ENCODE peak calls at places on chromosomes 16 and 17, in four cellular contexts. B is NCI-H1092, E is iris pigment epithelial cell, J is fibroblast of lung. C is an unnamed sample.

GRCh38 chr16:89801800-89802199 is 14.6 kb downstream of the FANCA start:
- DNase-seq in B (no peak), J (no peak), E (peak), C (no peak)

GRCh38 chr16:19114359-19115147 is 789 bp downstream of the ITPRIPL2 start:
- DNase-seq in B (peak), J (peak), E (peak), C (peak)

GRCh38 chr16:84689126-84689525 is 10.7 kb upstream of the USP10 start:
- DNase-seq in E (peak), J (peak), B (no peak), C (peak)

GRCh38 chr17:45077643-45078042 is 16.5 kb downstream of the NMT1 start:
- DNase-seq in E (no peak), B (no peak), J (no peak), C (no peak)

GRCh38 chr17:75477493-75477862 is 21.0 kb downstream of the TMEM94 start:
- DNase-seq in J (no peak), E (no peak), B (no peak), C (no peak)

GRCh38 chr17:44360826-44361225 is 2.8 kb downstream of the FAM171A2 start:
- DNase-seq in J (peak), B (no peak), E (peak), C (no peak)

GRCh38 chr17:58337600-58338453 is 9.2 kb upstream of the TSPOAP1 start:
- DNase-seq in J (peak), B (no peak), E (peak), C (peak)

GRCh38 chr16:58119509-58119845 is 9.7 kb downstream of the CFAP20 start:
- DNase-seq in J (no peak), B (peak), E (no peak), C (no peak)

GRCh38 chr17:57021226-57021940 is 43.5 kb downstream of the SCPEP1 start:
- DNase-seq in B (no peak), J (no peak), E (no peak), C (no peak)

GRCh38 chr16:28520672-28521071 is 14.0 kb upstream of the IL27 start:
- DNase-seq in E (no peak), B (no peak), J (no peak), C (no peak)

GRCh38 chr16:30351586-30352419 is 3.3 kb downstream of the CD2BP2 start:
- DNase-seq in E (peak), J (peak), B (no peak), C (no peak)

GRCh38 chr17:41507315-41507880 is 2.0 kb upstream of the KRT13 start:
- DNase-seq in J (no peak), E (no peak), B (no peak), C (no peak)

GRCh38 chr16:1830213-1830612 is 3.2 kb downstream of the FAHD1 start:
- DNase-seq in B (no peak), E (no peak), J (no peak), C (no peak)

GRCh38 chr17:13619462-13619861 is 17.7 kb upstream of the HS3ST3A1 start:
- DNase-seq in J (no peak), E (no peak), B (no peak), C (no peak)

GRCh38 chr16:576823-577201 is 7.0 kb downstream of the PIGQ start:
- DNase-seq in J (no peak), B (no peak), E (no peak), C (no peak)

GRCh38 chr16:67425581-67425980 is 5.3 kb upstream of the HSD11B2 start:
- DNase-seq in J (no peak), E (no peak), B (no peak), C (no peak)

GRCh38 chr17:64355536-64356303 is 34.9 kb downstream of the PECAM1 start:
- DNase-seq in E (peak), J (peak), B (no peak), C (peak)

GRCh38 chr16:53022374-53022773 is 30.3 kb downstream of the CHD9NB start:
- DNase-seq in J (peak), E (peak), B (peak), C (no peak)

GRCh38 chr16:4880006-4880580 is 32.8 kb downstream of the UBN1 start:
- DNase-seq in E (no peak), B (no peak), J (no peak), C (no peak)

GRCh38 chr17:67994827-67995567 is 1.3 kb downstream of the C17orf58 start:
- DNase-seq in B (no peak), E (peak), J (peak), C (no peak)

GRCh38 chr16:49019826-49020401 is 261.7 kb downstream of the CBLN1 start:
- DNase-seq in E (no peak), J (peak), B (peak), C (peak)

GRCh38 chr16:56401482-56401881 is 23.9 kb downstream of the AMFR start:
- DNase-seq in B (no peak), E (no peak), J (no peak), C (no peak)

GRCh38 chr17:43979011-43979410 is 25.3 kb upstream of the PYY start:
- DNase-seq in E (no peak), B (no peak), J (no peak), C (no peak)

GRCh38 chr17:19288453-19288852 is 51.3 kb downstream of the EPN2 start:
- DNase-seq in B (no peak), E (no peak), J (peak), C (no peak)

GRCh38 chr16:3274490-3274889 is 8.8 kb upstream of the ZNF263 start:
- DNase-seq in J (peak), B (no peak), E (peak), C (no peak)

GRCh38 chr16:27341549-27341948 is 27.8 kb downstream of the IL4R start:
- DNase-seq in J (no peak), E (no peak), B (no peak), C (no peak)

GRCh38 chr17:68292689-68293040 is 1.4 kb downstream of the ARSG start:
- DNase-seq in J (no peak), B (no peak), E (no peak), C (no peak)

GRCh38 chr16:27366687-27367462 is 35.1 kb upstream of the IL21R start:
- DNase-seq in E (no peak), B (no peak), J (no peak), C (no peak)

GRCh38 chr17:43917348-43918025 is 10.2 kb upstream of the MPP2 start:
- DNase-seq in J (peak), B (no peak), E (peak), C (no peak)

GRCh38 chr17:28334176-28334575 is 1.1 kb downstream of the IFT20 start:
- DNase-seq in B (no peak), E (peak), J (no peak), C (no peak)

C was measured in lower leg skin.